ENCODE peak calls at places on chromosome 7, in eight cellular contexts. L, R, M, N, P, F, S and O are unnamed samples.

GRCh38 chr7:106891545-106892410 is 26.7 kb downstream of the PIK3CG start:
- DNase-seq in L (no peak), R (no peak), M (no peak), N (no peak), P (no peak), F (no peak), S (peak; percentile 33), O (no peak)

GRCh38 chr7:135217645-135218509 is 6.6 kb upstream of the WDR91 start:
- DNase-seq in L (no peak), R (no peak), M (no peak), N (peak; percentile 77), P (no peak), F (no peak), S (no peak), O (no peak)

GRCh38 chr7:117212969-117213877 is 109.6 kb downstream of the WNT2 start:
- DNase-seq in L (peak; percentile 51), R (peak; percentile 71), M (peak; percentile 38), N (peak; percentile 42), P (peak; percentile 49), F (peak; percentile 34), S (peak; percentile 68), O (peak; percentile 71)

GRCh38 chr7:132240262-132240661 is 336.0 kb downstream of the PLXNA4 start:
- DNase-seq in L (no peak), R (no peak), M (no peak), N (no peak), P (no peak), F (no peak), S (no peak), O (no peak)

GRCh38 chr7:157701395-157701794 is 364.6 kb downstream of the DNAJB6 start:
- DNase-seq in L (no peak), R (no peak), M (no peak), N (no peak), P (no peak), F (no peak), S (no peak), O (no peak)

GRCh38 chr7:153006911-153007310 is 247.4 kb downstream of the ACTR3B start:
- DNase-seq in L (no peak), R (no peak), M (no peak), N (no peak), P (no peak), F (no peak), S (no peak), O (no peak)

GRCh38 chr7:139675127-139676110 is 102.4 kb downstream of the HIPK2 start:
- DNase-seq in L (no peak), R (no peak), M (no peak), N (peak; percentile 95), P (no peak), F (no peak), S (no peak), O (peak; percentile 43)

GRCh38 chr7:84490661-84491060 is 296.1 kb upstream of the SEMA3A start:
- DNase-seq in L (no peak), R (no peak), M (no peak), N (no peak), P (no peak), F (no peak), S (no peak), O (peak; percentile 3)

GRCh38 chr7:130734525-130735272 is 692 bp upstream of the KLF14 start:
- DNase-seq in L (no peak), R (peak; percentile 18), M (peak; percentile 2), N (no peak), P (no peak), F (no peak), S (no peak), O (peak; percentile 89)

GRCh38 chr7:105354383-105354782 is 34.3 kb downstream of the SRPK2 start:
- DNase-seq in L (no peak), R (no peak), M (peak; percentile 43), N (no peak), P (no peak), F (no peak), S (no peak), O (no peak)

GRCh38 chr7:42575161-42575560 is 336.7 kb downstream of the C7orf25 start:
- DNase-seq in L (no peak), R (peak; percentile 61), M (no peak), N (no peak), P (no peak), F (no peak), S (no peak), O (no peak)

GRCh38 chr7:93923946-93924345 is 2.4 kb downstream of the GNG11 start:
- DNase-seq in L (no peak), R (peak; percentile 23), M (no peak), N (no peak), P (no peak), F (no peak), S (no peak), O (no peak)

GRCh38 chr7:4744391-4745264 is 30.8 kb upstream of the AP5Z1 start:
- DNase-seq in L (peak; percentile 85), R (peak; percentile 100), M (peak; percentile 99), N (peak; percentile 93), P (peak; percentile 64), F (peak; percentile 78), S (peak; percentile 98), O (peak; percentile 99)

GRCh38 chr7:4747746-4748145 is 27.7 kb upstream of the AP5Z1 start:
- DNase-seq in L (no peak), R (no peak), M (no peak), N (no peak), P (no peak), F (no peak), S (no peak), O (no peak)

GRCh38 chr7:4745971-4746919 is 29.2 kb upstream of the AP5Z1 start:
- DNase-seq in L (no peak), R (peak; percentile 86), M (peak; percentile 72), N (peak; percentile 9), P (peak; percentile 19), F (no peak), S (no peak), O (peak; percentile 90)

GRCh38 chr7:4747013-4747412 is 28.4 kb upstream of the AP5Z1 start:
- DNase-seq in L (no peak), R (no peak), M (no peak), N (no peak), P (no peak), F (no peak), S (no peak), O (peak; percentile 68)

DNA sequence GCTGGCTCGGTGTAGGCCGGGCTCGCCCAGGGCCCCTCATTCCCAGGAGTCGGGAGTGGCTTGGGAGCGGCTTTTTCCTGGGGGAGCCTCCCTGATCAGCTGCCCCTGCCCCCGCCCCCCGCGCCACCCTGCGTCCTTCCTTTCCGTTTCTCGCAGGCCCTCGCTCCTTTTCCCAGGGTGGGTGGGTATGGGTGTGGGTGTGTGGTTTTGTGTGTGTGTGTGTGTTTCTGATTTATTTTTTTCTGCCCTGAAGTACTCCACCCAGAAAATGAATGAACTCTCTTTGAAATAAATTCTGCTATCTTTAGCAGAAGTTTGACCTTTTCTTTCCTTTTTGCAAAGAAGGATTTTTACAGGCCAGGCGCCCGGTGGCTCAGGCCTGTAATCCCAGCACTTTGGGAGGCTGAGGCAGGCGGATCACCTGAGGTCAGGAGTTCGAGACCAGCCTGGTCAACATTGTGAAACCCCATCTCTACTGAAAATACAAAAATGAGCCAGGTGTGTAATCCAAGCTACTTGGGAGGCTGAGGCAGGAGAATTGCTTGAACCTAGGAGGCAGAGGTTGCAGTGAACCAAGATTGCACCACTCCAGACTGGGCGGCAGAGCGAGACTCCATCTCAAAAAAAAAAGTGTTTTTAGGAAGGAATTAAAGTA is 30.0 kb upstream of the AP5Z1 start:
- DNase-seq in L (no peak), R (no peak), M (no peak), N (no peak), P (no peak), F (no peak), S (no peak), O (no peak)
- H3K79me2 ChIP-seq in L (peaks cover 90% of the 10 kb centered on the region), R (peaks cover 45% of the 10 kb centered on the region), M (peaks cover 79% of the 10 kb centered on the region), N (peaks cover 33% of the 10 kb centered on the region), P (peaks cover 12% of the 10 kb centered on the region), F (no peaks in the 10 kb centered on the region), S (no peaks in the 10 kb centered on the region), O (peaks cover 50% of the 10 kb centered on the region)

GRCh38 chr7:101558742-101559325 is 70.3 kb downstream of the MYL10 start:
- DNase-seq in L (no peak), R (no peak), M (no peak), N (no peak), P (peak; percentile 29), F (no peak), S (peak; percentile 30), O (peak; percentile 65)
- TF ChIP-seq CTCF in L (peak; percentile 22), R (no peak), M (no peak), N (peak; percentile 34), P (peak; percentile 64), F (peak; percentile 20), S (peak; percentile 28), O (peak; percentile 9)

GRCh38 chr7:75913437-75913836 is 1.5 kb upstream of the POR start:
- DNase-seq in L (no peak), R (no peak), M (no peak), N (no peak), P (no peak), F (no peak), S (no peak), O (no peak)

GRCh38 chr7:75916259-75916658 is 1.3 kb downstream of the POR start:
- DNase-seq in L (no peak), R (no peak), M (no peak), N (no peak), P (no peak), F (no peak), S (no peak), O (no peak)

GRCh38 chr7:75914169-75914654 is 743 bp upstream of the POR start:
- DNase-seq in L (no peak), R (no peak), M (no peak), N (no peak), P (no peak), F (no peak), S (peak; percentile 38), O (no peak)

GRCh38 chr7:75915416-75916156 is 631 bp downstream of the POR start:
- DNase-seq in L (no peak), R (peak; percentile 37), M (no peak), N (peak; percentile 61), P (peak; percentile 30), F (no peak), S (no peak), O (no peak)

GRCh38 chr7:75914655-75915415 is at the start of gene POR:
- DNase-seq in L (peak; percentile 83), R (peak; percentile 92), M (peak; percentile 94), N (peak; percentile 85), P (peak; percentile 93), F (peak; percentile 75), S (peak; percentile 95), O (peak; percentile 99)
- H3K79me2 ChIP-seq in L (peaks cover 43% of the 10 kb centered on the region), R (peaks cover 26% of the 10 kb centered on the region), M (peaks cover 44% of the 10 kb centered on the region), N (peaks cover 56% of the 10 kb centered on the region), P (no peaks in the 10 kb centered on the region), F (peaks cover 15% of the 10 kb centered on the region), S (peaks cover 10% of the 10 kb centered on the region), O (peaks cover 45% of the 10 kb centered on the region)

GRCh38 chr7:128322040-128322643 is 21.6 kb downstream of the RBM28 start:
- DNase-seq in L (no peak), R (peak; percentile 67), M (peak; percentile 37), N (peak; percentile 48), P (peak; percentile 41), F (no peak), S (no peak), O (peak; percentile 73)
- TF ChIP-seq CTCF in L (peak; percentile 39), R (peak; percentile 65), M (peak; percentile 39), N (peak; percentile 77), P (peak; percentile 77), F (no peak), S (peak; percentile 67), O (peak; percentile 61)